ENCODE peak calls at places on chromosome 22, in five cellular contexts. H is EL; G is hepatic stellate cell; U is hippocampal formation; I is effector CD4-positive, alpha-beta T cell. Y is an unnamed sample.

GRCh38 chr22:17786435-17787158 is 12.3 kb upstream of the BID start:
- DNase-seq in H (no peak), G (no peak), U (no peak), I (no peak), Y (no peak)

GRCh38 chr22:35219012-35219411 is 38.3 kb upstream of the HMGXB4 start:
- DNase-seq in H (peak), G (peak), U (no peak), I (no peak), Y (no peak)

GRCh38 chr22:23121026-23121823 is 20.6 kb downstream of the RSPH14 start:
- DNase-seq in H (no peak), G (peak), U (no peak), I (no peak), Y (no peak)

GRCh38 chr22:24402460-24403192 is 24.8 kb upstream of the ADORA2A start:
- DNase-seq in H (peak), G (peak), U (no peak), I (no peak), Y (peak)

GRCh38 chr22:49827853-49828598 is at the start of gene BRD1:
- DNase-seq in H (peak), G (peak), U (peak), I (peak), Y (no peak)

GRCh38 chr22:49333206-49333605 is 494.5 kb downstream of the BRD1 start:
- DNase-seq in H (no peak), G (no peak), U (no peak), I (no peak), Y (no peak)

GRCh38 chr22:43053176-43053575 is 36.0 kb downstream of the TTLL1 start:
- DNase-seq in H (no peak), G (no peak), U (no peak), I (no peak), Y (no peak)

GRCh38 chr22:49915610-49916009 is 2.6 kb downstream of the ALG12 start:
- DNase-seq in H (no peak), G (no peak), U (no peak), I (no peak), Y (no peak)

GRCh38 chr22:23514317-23515038 is 65.6 kb downstream of the IGLL1 start:
- DNase-seq in H (no peak), G (no peak), U (no peak), I (no peak), Y (no peak)

GRCh38 chr22:39348909-39349505 is 784 bp upstream of the SYNGR1 start:
- DNase-seq in H (no peak), G (no peak), U (peak), I (no peak), Y (no peak)

GRCh38 chr22:50544746-50545253 is 899 bp upstream of the KLHDC7B start:
- DNase-seq in H (no peak), G (no peak), U (no peak), I (no peak), Y (no peak)

GRCh38 chr22:49301398-49302149 is 526.1 kb downstream of the BRD1 start:
- DNase-seq in H (no peak), G (no peak), U (no peak), I (no peak), Y (no peak)

GRCh38 chr22:40498454-40499186 is 128.2 kb downstream of the SGSM3 start:
- DNase-seq in H (peak), G (peak), U (no peak), I (no peak), Y (peak)

GRCh38 chr22:49574205-49574604 is 253.5 kb downstream of the BRD1 start:
- DNase-seq in H (no peak), G (no peak), U (no peak), I (no peak), Y (no peak)

GRCh38 chr22:24441406-24442351 is 14.3 kb downstream of the ADORA2A start:
- DNase-seq in H (peak), G (peak), U (no peak), I (no peak), Y (no peak)

GRCh38 chr22:21808130-21808529 is 59.3 kb downstream of the MAPK1 start:
- DNase-seq in H (no peak), G (no peak), U (no peak), I (no peak), Y (no peak)

GRCh38 chr22:43411040-43411919 is 534 bp upstream of the MPPED1 start:
- DNase-seq in H (no peak), G (no peak), U (no peak), I (no peak), Y (no peak)

GRCh38 chr22:24981066-24981465 is 28.6 kb downstream of the KIAA1671 start:
- DNase-seq in H (no peak), G (no peak), U (no peak), I (no peak), Y (no peak)

GRCh38 chr22:49094858-49095257 is 732.8 kb downstream of the BRD1 start:
- DNase-seq in H (no peak), G (no peak), U (no peak), I (no peak), Y (no peak)

GRCh38 chr22:50581950-50582561 is 593 bp downstream of the CHKB start:
- DNase-seq in H (peak), G (no peak), U (no peak), I (no peak), Y (no peak)

GRCh38 chr22:28112548-28113043 is 193.5 kb upstream of the PITPNB start:
- DNase-seq in H (peak), G (no peak), U (no peak), I (no peak), Y (no peak)

GRCh38 chr22:44088976-44089570 is 65.0 kb downstream of the PARVB start:
- DNase-seq in H (peak), G (peak), U (no peak), I (no peak), Y (peak)

GRCh38 chr22:40396882-40397281 is 26.5 kb downstream of the SGSM3 start:
- DNase-seq in H (peak), G (peak), U (no peak), I (no peak), Y (peak)

GRCh38 chr22:29385748-29386147 is 2.6 kb downstream of the AP1B1 start:
- DNase-seq in H (no peak), G (no peak), U (peak), I (no peak), Y (no peak)

GRCh38 chr22:45996241-45997076 is 19.5 kb upstream of the WNT7B start:
- DNase-seq in H (peak), G (peak), U (no peak), I (no peak), Y (no peak)

GRCh38 chr22:46107753-46108563 is 42.4 kb upstream of the PPARA start:
- DNase-seq in H (no peak), G (no peak), U (no peak), I (no peak), Y (no peak)